ENCODE peak calls at places on chromosome 6, in eight cellular contexts. Z is CD8-positive, alpha-beta T cell; A is ovary; G is fibroblast of the aortic adventitia; F is HCT116; R is colonic mucosa; D is ascending aorta; E is A549. B is an unnamed sample.

GRCh38 chr6:17589402-17590116 is 10.5 kb upstream of the FAM8A1 start:
- DNase-seq in Z (no peak), A (no peak), G (peak; percentile 70), F (peak; percentile 91), R (peak; percentile 80), D (no peak), E (peak; percentile 31), B (no peak)

GRCh38 chr6:139334791-139335446 is 39.5 kb downstream of the CITED2 start:
- DNase-seq in Z (no peak), A (no peak), G (peak; percentile 98), F (no peak), R (no peak), D (no peak), E (no peak), B (no peak)

GRCh38 chr6:134165827-134166226 is 113.4 kb upstream of the SLC2A12 start:
- DNase-seq in Z (no peak), A (no peak), G (peak; percentile 27), F (no peak), R (no peak), D (no peak), E (no peak), B (no peak)

GRCh38 chr6:138297761-138298298 is 79.5 kb upstream of the PBOV1 start:
- DNase-seq in Z (no peak), A (no peak), G (no peak), F (no peak), R (no peak), D (no peak), E (no peak), B (no peak)

GRCh38 chr6:34223381-34223963 is 13.2 kb upstream of the HMGA1 start:
- DNase-seq in Z (no peak), A (peak; percentile 54), G (no peak), F (no peak), R (peak; percentile 50), D (no peak), E (no peak), B (no peak)

GRCh38 chr6:120652506-120652905 is 681.8 kb downstream of the TBC1D32 start:
- DNase-seq in Z (no peak), A (no peak), G (no peak), F (no peak), R (no peak), D (no peak), E (no peak), B (no peak)

GRCh38 chr6:106511274-106512047 is 117.8 kb downstream of the RTN4IP1 start:
- DNase-seq in Z (peak; percentile 61), A (peak; percentile 22), G (peak; percentile 63), F (no peak), R (peak; percentile 53), D (no peak), E (no peak), B (no peak)

GRCh38 chr6:5359413-5359812 is 98.1 kb downstream of the FARS2 start:
- DNase-seq in Z (no peak), A (no peak), G (no peak), F (no peak), R (no peak), D (no peak), E (no peak), B (no peak)

GRCh38 chr6:74715362-74716068 is 490.3 kb downstream of the COL12A1 start:
- DNase-seq in Z (no peak), A (no peak), G (peak; percentile 47), F (no peak), R (no peak), D (no peak), E (no peak), B (no peak)

GRCh38 chr6:4794140-4794707 is 18.0 kb downstream of the CDYL start:
- DNase-seq in Z (no peak), A (no peak), G (no peak), F (no peak), R (peak; percentile 75), D (no peak), E (no peak), B (no peak)

GRCh38 chr6:122207794-122208193 is 191.7 kb upstream of the HSF2 start:
- DNase-seq in Z (no peak), A (no peak), G (peak; percentile 26), F (no peak), R (no peak), D (no peak), E (no peak), B (no peak)

GRCh38 chr6:128801621-128802020 is 81.3 kb upstream of the LAMA2 start:
- DNase-seq in Z (no peak), A (no peak), G (no peak), F (no peak), R (no peak), D (no peak), E (no peak), B (no peak)

GRCh38 chr6:90397929-90398674 is 101.5 kb upstream of the BACH2 start:
- DNase-seq in Z (peak; percentile 78), A (no peak), G (no peak), F (no peak), R (no peak), D (no peak), E (no peak), B (no peak)

GRCh38 chr6:51855310-51856082 is 231.9 kb downstream of the PKHD1 start:
- DNase-seq in Z (no peak), A (no peak), G (peak; percentile 59), F (peak; percentile 41), R (peak; percentile 30), D (no peak), E (peak; percentile 8), B (peak; percentile 30)

GRCh38 chr6:26327450-26328264 is 37.3 kb upstream of the BTN3A2 start:
- DNase-seq in Z (peak; percentile 67), A (no peak), G (peak; percentile 85), F (peak; percentile 89), R (peak; percentile 77), D (no peak), E (no peak), B (peak; percentile 60)

GRCh38 chr6:34044945-34045595 is 100.8 kb downstream of the GRM4 start:
- DNase-seq in Z (peak; percentile 51), A (no peak), G (no peak), F (no peak), R (no peak), D (no peak), E (no peak), B (no peak)

GRCh38 chr6:109762769-109763450 is 71.8 kb downstream of the FIG4 start:
- DNase-seq in Z (no peak), A (no peak), G (peak; percentile 88), F (no peak), R (no peak), D (no peak), E (no peak), B (no peak)

GRCh38 chr6:3621411-3621810 is 130.1 kb downstream of the PXDC1 start:
- DNase-seq in Z (no peak), A (no peak), G (no peak), F (no peak), R (no peak), D (no peak), E (no peak), B (no peak)

GRCh38 chr6:159004592-159004991 is 4.6 kb upstream of the RSPH3 start:
- DNase-seq in Z (no peak), A (no peak), G (no peak), F (no peak), R (no peak), D (no peak), E (no peak), B (no peak)

GRCh38 chr6:112780498-112781096 is 433.5 kb downstream of the RFPL4B start:
- DNase-seq in Z (no peak), A (peak; percentile 76), G (peak; percentile 90), F (peak; percentile 75), R (peak; percentile 77), D (no peak), E (peak; percentile 37), B (peak; percentile 41)

GRCh38 chr6:28953039-28953872 is 29.5 kb upstream of the TRIM27 start:
- DNase-seq in Z (peak; percentile 66), A (no peak), G (peak; percentile 73), F (peak; percentile 36), R (peak; percentile 60), D (no peak), E (peak; percentile 57), B (no peak)

DNA sequence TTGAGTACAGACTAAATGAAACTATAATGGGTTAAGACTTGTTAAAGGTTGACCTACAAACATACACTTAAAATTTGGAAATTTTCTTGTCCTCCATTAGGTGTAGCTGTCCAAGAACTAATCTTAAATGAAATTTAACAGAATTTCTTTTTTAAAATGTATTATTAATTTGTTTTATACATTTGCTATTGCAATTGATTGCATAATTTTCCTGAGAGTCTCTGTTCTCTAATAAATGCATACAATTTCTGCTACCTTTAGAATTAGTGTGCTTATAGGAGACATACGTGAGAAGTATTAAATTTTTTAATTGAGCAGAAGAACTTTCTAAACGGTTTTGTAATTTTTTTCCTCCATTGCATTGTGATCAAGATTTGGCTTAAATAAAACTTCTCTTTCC is 1.5 kb downstream of the FAM135A start:
- DNase-seq in Z (no peak), A (no peak), G (peak; percentile 2), F (no peak), R (no peak), D (no peak), E (no peak), B (no peak)
- TF ChIP-seq CTCF in Z (no peak), A (no peak), G (no peak), F (no peak), R (no peak), D (no peak), E (no peak), B (no peak)

DNA sequence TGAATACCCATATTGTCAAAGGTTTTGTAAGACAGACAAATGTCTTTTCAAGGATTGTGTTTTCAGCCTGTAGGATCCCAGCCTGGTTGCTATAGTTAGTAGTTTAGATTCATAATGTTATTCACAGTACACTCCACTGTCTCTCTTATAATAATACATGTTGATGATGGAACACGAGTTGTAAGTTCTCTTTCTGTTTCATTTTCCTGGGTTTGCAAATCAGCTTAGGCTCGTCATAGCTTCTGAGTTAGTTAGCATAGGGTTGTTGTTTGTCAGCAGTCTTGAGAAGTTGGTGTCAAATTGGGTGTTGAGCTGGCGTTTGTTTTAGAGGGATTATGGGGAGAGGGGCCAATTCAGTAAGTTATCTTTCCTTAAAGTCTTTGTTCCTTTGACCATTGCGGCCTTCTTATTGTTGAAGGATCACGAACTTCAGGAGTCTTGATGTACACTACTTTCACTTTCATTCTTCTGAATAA is 45.8 kb downstream of the QKI start:
- DNase-seq in Z (peak; percentile 49), A (no peak), G (peak; percentile 61), F (no peak), R (no peak), D (no peak), E (peak; percentile 4), B (no peak)
- H3K4me3 ChIP-seq in Z (peak overlapping the region; percentile 48), A (peak overlapping the region; percentile 9), G (peak overlapping the region; percentile 54), F (no peak overlapping the region), R (peak overlapping the region; percentile 5), D (peak overlapping the region; percentile 23), E (peak overlapping the region; percentile 43), B (peak overlapping the region; percentile 40)

DNA sequence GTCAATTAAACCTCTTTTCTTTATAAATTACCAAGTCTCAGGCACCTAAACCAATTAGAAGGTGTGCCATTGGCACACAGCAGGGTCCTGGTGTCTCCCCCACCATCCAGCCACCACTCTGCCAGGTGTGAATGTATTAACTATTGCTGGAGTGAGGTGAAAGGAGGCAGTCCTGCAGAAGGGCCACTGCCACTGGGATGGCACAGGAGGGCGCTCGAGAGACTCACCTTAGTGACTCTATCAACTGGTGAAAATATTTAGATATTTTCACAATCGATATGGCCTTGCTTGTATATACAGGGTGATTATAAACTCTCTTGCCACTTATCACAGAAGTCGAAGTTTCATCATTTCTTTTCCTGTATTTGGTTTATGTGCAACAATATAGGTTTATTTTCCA is 145.6 kb upstream of the ESR1 start:
- DNase-seq in Z (no peak), A (no peak), G (no peak), F (peak; percentile 10), R (no peak), D (no peak), E (no peak), B (no peak)
- TF ChIP-seq CTCF in Z (no peak), A (no peak), G (no peak), F (peak; percentile 45), R (no peak), D (no peak), E (no peak), B (peak; percentile 46)

GRCh38 chr6:144583614-144583954 is 298.4 kb downstream of the UTRN start:
- DNase-seq in Z (no peak), A (no peak), G (no peak), F (no peak), R (no peak), D (no peak), E (no peak), B (no peak)
- H3K4me3 ChIP-seq in Z (no peak overlapping the region), A (no peak overlapping the region), G (no peak overlapping the region), F (no peak overlapping the region), R (peak overlapping the region; percentile 11), D (no peak overlapping the region), E (no peak overlapping the region), B (no peak overlapping the region)

B was measured in GM12864.